ENCODE peak calls at places on chromosomes 11 and 22, in nine cellular contexts. Z is endodermal cell, X is AG09309, T is astrocyte of the spinal cord, W is nephron progenitor cell, S is AG09319, F is tibial nerve, D is sigmoid colon, V is GM12865. O is an unnamed sample.

GRCh38 chr11:10072841-10073240 is 221.2 kb downstream of the SBF2 start:
- DNase-seq in Z (no peak), X (no peak), T (no peak), W (no peak), S (no peak), F (no peak), D (no peak), V (no peak), O (no peak)

GRCh38 chr11:71251761-71252433 is 480 bp downstream of the SHANK2 start:
- DNase-seq in Z (peak; percentile 89), X (no peak), T (no peak), W (peak; percentile 87), S (no peak), F (no peak), D (no peak), V (peak; percentile 23), O (no peak)

GRCh38 chr11:19829109-19829790 is 116.6 kb downstream of the NAV2 start:
- DNase-seq in Z (peak; percentile 34), X (no peak), T (no peak), W (no peak), S (no peak), F (no peak), D (no peak), V (peak; percentile 5), O (no peak)

GRCh38 chr11:73295259-73295995 is 12.6 kb upstream of the ARHGEF17 start:
- DNase-seq in Z (peak; percentile 97), X (no peak), T (peak; percentile 78), W (peak; percentile 90), S (no peak), F (no peak), D (no peak), V (peak; percentile 78), O (peak; percentile 88)

GRCh38 chr11:102147632-102148031 is 37.4 kb downstream of the YAP1 start:
- DNase-seq in Z (no peak), X (no peak), T (no peak), W (no peak), S (no peak), F (no peak), D (no peak), V (no peak), O (no peak)

GRCh38 chr11:123560001-123560400 is 94.4 kb downstream of the SCN3B start:
- DNase-seq in Z (no peak), X (peak; percentile 84), T (peak; percentile 60), W (peak; percentile 42), S (peak; percentile 76), F (no peak), D (peak; percentile 78), V (no peak), O (peak; percentile 61)

GRCh38 chr11:59802639-59803176 is 7.9 kb downstream of the MRPL16 start:
- DNase-seq in Z (no peak), X (peak; percentile 16), T (peak; percentile 70), W (no peak), S (no peak), F (no peak), D (no peak), V (peak; percentile 55), O (peak; percentile 54)

GRCh38 chr22:25824828-25825474 is 83.0 kb downstream of the MYO18B start:
- DNase-seq in Z (no peak), X (no peak), T (no peak), W (peak; percentile 18), S (no peak), F (no peak), D (no peak), V (no peak), O (no peak)

GRCh38 chr22:39215430-39216142 is 29.2 kb downstream of the PDGFB start:
- DNase-seq in Z (peak; percentile 83), X (no peak), T (no peak), W (no peak), S (no peak), F (no peak), D (peak; percentile 29), V (peak; percentile 48), O (peak; percentile 58)

GRCh38 chr11:18588297-18589252 is at the start of gene UEVLD:
- DNase-seq in Z (peak; percentile 95), X (peak; percentile 48), T (peak; percentile 92), W (peak; percentile 90), S (peak; percentile 74), F (peak; percentile 74), D (peak; percentile 96), V (peak; percentile 87), O (peak; percentile 70)

GRCh38 chr22:49372530-49373288 is 455.0 kb downstream of the BRD1 start:
- DNase-seq in Z (peak; percentile 91), X (no peak), T (no peak), W (peak; percentile 26), S (no peak), F (no peak), D (no peak), V (no peak), O (no peak)

GRCh38 chr11:121134758-121135312 is 33.8 kb downstream of the TECTA start:
- DNase-seq in Z (no peak), X (no peak), T (no peak), W (no peak), S (no peak), F (no peak), D (no peak), V (no peak), O (no peak)

GRCh38 chr22:39130152-39130704 is 22.3 kb downstream of the CBX7 start:
- DNase-seq in Z (peak; percentile 37), X (no peak), T (no peak), W (no peak), S (no peak), F (no peak), D (peak; percentile 45), V (no peak), O (no peak)

GRCh38 chr11:66720223-66720898 is 8.7 kb downstream of the SPTBN2 start:
- DNase-seq in Z (peak; percentile 86), X (no peak), T (peak; percentile 81), W (peak; percentile 78), S (no peak), F (no peak), D (no peak), V (peak; percentile 17), O (peak; percentile 81)

GRCh38 chr11:2074266-2074825 is 64.8 kb downstream of the IGF2 start:
- DNase-seq in Z (peak; percentile 84), X (no peak), T (no peak), W (no peak), S (no peak), F (no peak), D (no peak), V (no peak), O (peak; percentile 30)
- TF ChIP-seq CTCF in Z (peak; percentile 76), X (no peak), T (peak; percentile 24), W (no peak), S (no peak), F (no peak), D (no peak), V (peak; percentile 19), O (peak; percentile 39)

GRCh38 chr11:93248602-93249001 is 50.8 kb upstream of the SLC36A4 start:
- DNase-seq in Z (no peak), X (no peak), T (no peak), W (no peak), S (no peak), F (no peak), D (no peak), V (peak; percentile 9), O (no peak)
- TF ChIP-seq CTCF in Z (peak; percentile 67), X (peak; percentile 27), T (peak; percentile 31), W (no peak), S (peak; percentile 25), F (no peak), D (no peak), V (peak; percentile 13), O (no peak)

DNA sequence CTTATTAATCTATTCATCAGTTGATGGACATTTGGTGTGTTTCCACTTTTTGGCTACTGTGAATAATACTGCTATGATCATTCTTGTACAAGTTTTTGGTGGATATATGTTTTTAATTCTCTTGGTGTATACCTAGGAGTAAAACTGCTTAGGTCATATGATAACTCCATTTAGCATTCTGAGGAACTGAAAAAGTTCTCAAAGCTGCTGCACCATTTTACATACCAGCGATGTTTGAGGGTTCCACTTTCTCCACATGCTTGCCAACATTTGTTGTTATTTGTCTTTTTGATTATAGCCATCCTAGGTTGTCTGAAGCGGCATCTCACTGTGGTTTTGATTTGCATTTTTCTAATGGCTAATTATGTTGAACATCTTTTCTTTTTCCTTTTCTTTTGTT is 4.1 kb upstream of the ACER3 start:
- DNase-seq in Z (no peak), X (no peak), T (no peak), W (no peak), S (no peak), F (no peak), D (no peak), V (peak; percentile 16), O (no peak)
- TF ChIP-seq CTCF in Z (no peak), X (no peak), T (no peak), W (no peak), S (no peak), F (no peak), D (no peak), V (no peak), O (no peak)

DNA sequence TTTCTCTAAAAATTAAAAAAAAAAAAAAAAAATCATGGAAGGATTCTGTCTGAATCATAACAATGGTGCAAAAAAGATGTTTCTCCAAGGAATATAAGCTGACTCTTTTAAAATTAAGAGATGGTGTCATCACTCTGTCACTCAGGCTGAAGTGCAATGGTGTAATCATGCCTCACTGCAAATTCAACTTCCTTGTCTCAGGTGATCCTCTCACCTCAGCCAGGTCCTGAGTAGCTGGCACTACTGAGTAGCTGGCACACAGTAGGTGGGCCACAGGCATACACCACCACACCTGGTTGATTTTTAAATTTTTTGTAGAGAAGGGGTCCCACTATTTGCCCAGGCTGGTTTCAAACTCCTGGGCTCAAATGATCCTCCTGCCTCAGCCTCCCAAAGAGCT is 54.8 kb upstream of the YPEL1 start:
- DNase-seq in Z (no peak), X (no peak), T (no peak), W (no peak), S (no peak), F (no peak), D (no peak), V (no peak), O (no peak)
- TF ChIP-seq CTCF in Z (no peak), X (no peak), T (no peak), W (no peak), S (no peak), F (no peak), D (no peak), V (no peak), O (no peak)

DNA sequence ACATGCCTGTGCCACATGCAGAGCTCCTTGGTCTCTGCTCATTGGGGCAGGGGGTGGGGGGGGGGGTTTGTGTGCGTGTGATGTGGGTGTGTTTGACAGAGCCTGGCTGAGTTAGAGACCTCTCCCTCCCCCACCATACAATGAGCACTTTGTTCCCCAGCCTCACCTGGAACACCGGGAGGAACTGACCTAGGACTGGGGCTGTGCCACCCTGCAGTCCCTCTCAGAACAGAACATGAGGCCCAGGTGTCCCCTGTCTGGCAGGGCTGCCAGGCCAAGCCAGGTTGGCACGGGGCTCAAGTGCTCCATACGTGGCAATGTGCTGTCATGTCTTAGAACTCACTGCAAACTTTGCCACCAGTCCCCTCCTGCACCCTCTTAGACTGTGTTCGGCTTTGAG is 96.5 kb downstream of the TP53I11 start:
- DNase-seq in Z (no peak), X (no peak), T (no peak), W (no peak), S (no peak), F (no peak), D (no peak), V (no peak), O (no peak)
- TF ChIP-seq CTCF in Z (no peak), X (no peak), T (no peak), W (no peak), S (no peak), F (no peak), D (no peak), V (no peak), O (no peak)